ENCODE peak calls at places on chromosomes 16 and 17, in six cellular contexts. One of them, this sample, is unnamed.

GRCh38 chr17:33732116-33732515 is 439.0 kb upstream of the ASIC2 start:
- DNase-seq in NCI-H460: peak
- DNase-seq in naive thymus-derived CD8-positive, alpha-beta T cell: no peak
- DNase-seq in activated CD8-positive, alpha-beta T cell treated with anti-CD3 and anti-CD28 coated beads for 36 hours: no peak
- DNase-seq in activated T-cell treated with anti-CD3 and anti-CD28 coated beads, Interleukin-2, amount 50 U/mL, for 24 hours: no peak
- DNase-seq in NCI-H345: no peak
- DNase-seq in this sample: peak

GRCh38 chr16:30184430-30185140 is 1.2 kb downstream of the CORO1A start:
- DNase-seq in NCI-H460: no peak
- DNase-seq in naive thymus-derived CD8-positive, alpha-beta T cell: peak
- DNase-seq in activated CD8-positive, alpha-beta T cell treated with anti-CD3 and anti-CD28 coated beads for 36 hours: peak
- DNase-seq in NCI-H345: peak
- DNase-seq in activated T-cell treated with anti-CD3 and anti-CD28 coated beads, Interleukin-2, amount 50 U/mL, for 24 hours: peak
- DNase-seq in this sample: peak

GRCh38 chr17:81239714-81240555 is 817 bp downstream of the NDUFAF8 start:
- DNase-seq in activated T-cell treated with anti-CD3 and anti-CD28 coated beads, Interleukin-2, amount 50 U/mL, for 24 hours: peak
- DNase-seq in naive thymus-derived CD8-positive, alpha-beta T cell: peak
- DNase-seq in activated CD8-positive, alpha-beta T cell treated with anti-CD3 and anti-CD28 coated beads for 36 hours: peak
- DNase-seq in NCI-H460: no peak
- DNase-seq in NCI-H345: no peak
- DNase-seq in this sample: no peak

GRCh38 chr17:81280571-81280970 is 14.5 kb downstream of the SLC38A10 start:
- DNase-seq in activated CD8-positive, alpha-beta T cell treated with anti-CD3 and anti-CD28 coated beads for 36 hours: no peak
- DNase-seq in naive thymus-derived CD8-positive, alpha-beta T cell: no peak
- DNase-seq in NCI-H345: no peak
- DNase-seq in NCI-H460: no peak
- DNase-seq in activated T-cell treated with anti-CD3 and anti-CD28 coated beads, Interleukin-2, amount 50 U/mL, for 24 hours: no peak
- DNase-seq in this sample: no peak

GRCh38 chr17:75602644-75603043 is 15.0 kb downstream of the MYO15B start:
- DNase-seq in activated T-cell treated with anti-CD3 and anti-CD28 coated beads, Interleukin-2, amount 50 U/mL, for 24 hours: no peak
- DNase-seq in NCI-H460: no peak
- DNase-seq in NCI-H345: no peak
- DNase-seq in naive thymus-derived CD8-positive, alpha-beta T cell: no peak
- DNase-seq in activated CD8-positive, alpha-beta T cell treated with anti-CD3 and anti-CD28 coated beads for 36 hours: no peak
- DNase-seq in this sample: no peak

GRCh38 chr17:79027925-79028491 is 4.0 kb downstream of the C1QTNF1 start:
- DNase-seq in NCI-H460: no peak
- DNase-seq in activated CD8-positive, alpha-beta T cell treated with anti-CD3 and anti-CD28 coated beads for 36 hours: no peak
- DNase-seq in activated T-cell treated with anti-CD3 and anti-CD28 coated beads, Interleukin-2, amount 50 U/mL, for 24 hours: peak
- DNase-seq in NCI-H345: no peak
- DNase-seq in naive thymus-derived CD8-positive, alpha-beta T cell: no peak
- DNase-seq in this sample: no peak

GRCh38 chr17:36674278-36674650 is 72.9 kb downstream of the MRM1 start:
- DNase-seq in naive thymus-derived CD8-positive, alpha-beta T cell: peak
- DNase-seq in NCI-H345: no peak
- DNase-seq in activated CD8-positive, alpha-beta T cell treated with anti-CD3 and anti-CD28 coated beads for 36 hours: peak
- DNase-seq in activated T-cell treated with anti-CD3 and anti-CD28 coated beads, Interleukin-2, amount 50 U/mL, for 24 hours: peak
- DNase-seq in NCI-H460: no peak
- DNase-seq in this sample: no peak

GRCh38 chr17:30296499-30297038 is 4.8 kb upstream of the BLMH start:
- DNase-seq in activated CD8-positive, alpha-beta T cell treated with anti-CD3 and anti-CD28 coated beads for 36 hours: no peak
- DNase-seq in naive thymus-derived CD8-positive, alpha-beta T cell: no peak
- DNase-seq in activated T-cell treated with anti-CD3 and anti-CD28 coated beads, Interleukin-2, amount 50 U/mL, for 24 hours: no peak
- DNase-seq in NCI-H460: no peak
- DNase-seq in NCI-H345: no peak
- DNase-seq in this sample: no peak

GRCh38 chr17:65434251-65434650 is 127.2 kb downstream of the AXIN2 start:
- DNase-seq in naive thymus-derived CD8-positive, alpha-beta T cell: no peak
- DNase-seq in activated T-cell treated with anti-CD3 and anti-CD28 coated beads, Interleukin-2, amount 50 U/mL, for 24 hours: no peak
- DNase-seq in NCI-H345: no peak
- DNase-seq in NCI-H460: no peak
- DNase-seq in activated CD8-positive, alpha-beta T cell treated with anti-CD3 and anti-CD28 coated beads for 36 hours: no peak
- DNase-seq in this sample: peak

GRCh38 chr16:262121-262745 is 13.5 kb downstream of the RGS11 start:
- DNase-seq in activated CD8-positive, alpha-beta T cell treated with anti-CD3 and anti-CD28 coated beads for 36 hours: no peak
- DNase-seq in activated T-cell treated with anti-CD3 and anti-CD28 coated beads, Interleukin-2, amount 50 U/mL, for 24 hours: no peak
- DNase-seq in NCI-H345: no peak
- DNase-seq in NCI-H460: no peak
- DNase-seq in naive thymus-derived CD8-positive, alpha-beta T cell: no peak
- DNase-seq in this sample: no peak

GRCh38 chr16:49749816-49750215 is 106.1 kb downstream of the ZNF423 start:
- DNase-seq in activated CD8-positive, alpha-beta T cell treated with anti-CD3 and anti-CD28 coated beads for 36 hours: no peak
- DNase-seq in activated T-cell treated with anti-CD3 and anti-CD28 coated beads, Interleukin-2, amount 50 U/mL, for 24 hours: no peak
- DNase-seq in NCI-H345: no peak
- DNase-seq in naive thymus-derived CD8-positive, alpha-beta T cell: no peak
- DNase-seq in NCI-H460: no peak
- DNase-seq in this sample: no peak

GRCh38 chr17:74445156-74445555 is 13.3 kb downstream of the GPRC5C start:
- DNase-seq in NCI-H460: no peak
- DNase-seq in naive thymus-derived CD8-positive, alpha-beta T cell: no peak
- DNase-seq in activated CD8-positive, alpha-beta T cell treated with anti-CD3 and anti-CD28 coated beads for 36 hours: no peak
- DNase-seq in NCI-H345: no peak
- DNase-seq in activated T-cell treated with anti-CD3 and anti-CD28 coated beads, Interleukin-2, amount 50 U/mL, for 24 hours: no peak
- DNase-seq in this sample: no peak

GRCh38 chr16:457732-458400 is 32.4 kb downstream of the RAB11FIP3 start:
- DNase-seq in NCI-H460: no peak
- DNase-seq in naive thymus-derived CD8-positive, alpha-beta T cell: no peak
- DNase-seq in activated T-cell treated with anti-CD3 and anti-CD28 coated beads, Interleukin-2, amount 50 U/mL, for 24 hours: no peak
- DNase-seq in NCI-H345: no peak
- DNase-seq in activated CD8-positive, alpha-beta T cell treated with anti-CD3 and anti-CD28 coated beads for 36 hours: no peak
- DNase-seq in this sample: peak

GRCh38 chr16:87747626-87748025 is 18.2 kb downstream of the KLHDC4 start:
- DNase-seq in naive thymus-derived CD8-positive, alpha-beta T cell: no peak
- DNase-seq in activated CD8-positive, alpha-beta T cell treated with anti-CD3 and anti-CD28 coated beads for 36 hours: no peak
- DNase-seq in activated T-cell treated with anti-CD3 and anti-CD28 coated beads, Interleukin-2, amount 50 U/mL, for 24 hours: no peak
- DNase-seq in NCI-H460: no peak
- DNase-seq in NCI-H345: no peak
- DNase-seq in this sample: no peak

GRCh38 chr16:67663877-67664222 is 2.7 kb downstream of the ENKD1 start:
- DNase-seq in NCI-H345: no peak
- DNase-seq in activated T-cell treated with anti-CD3 and anti-CD28 coated beads, Interleukin-2, amount 50 U/mL, for 24 hours: no peak
- DNase-seq in NCI-H460: no peak
- DNase-seq in naive thymus-derived CD8-positive, alpha-beta T cell: no peak
- DNase-seq in activated CD8-positive, alpha-beta T cell treated with anti-CD3 and anti-CD28 coated beads for 36 hours: no peak
- DNase-seq in this sample: no peak

GRCh38 chr17:40415390-40415789 is 2.3 kb downstream of the TOP2A start:
- DNase-seq in NCI-H460: peak
- DNase-seq in activated T-cell treated with anti-CD3 and anti-CD28 coated beads, Interleukin-2, amount 50 U/mL, for 24 hours: no peak
- DNase-seq in naive thymus-derived CD8-positive, alpha-beta T cell: no peak
- DNase-seq in activated CD8-positive, alpha-beta T cell treated with anti-CD3 and anti-CD28 coated beads for 36 hours: no peak
- DNase-seq in NCI-H345: peak
- DNase-seq in this sample: peak

GRCh38 chr16:54361813-54362212 is 75.2 kb upstream of the IRX3 start:
- DNase-seq in NCI-H345: no peak
- DNase-seq in NCI-H460: no peak
- DNase-seq in naive thymus-derived CD8-positive, alpha-beta T cell: no peak
- DNase-seq in activated CD8-positive, alpha-beta T cell treated with anti-CD3 and anti-CD28 coated beads for 36 hours: no peak
- DNase-seq in activated T-cell treated with anti-CD3 and anti-CD28 coated beads, Interleukin-2, amount 50 U/mL, for 24 hours: no peak
- DNase-seq in this sample: peak

GRCh38 chr16:89917773-89918452 is 749 bp upstream of the MC1R start:
- DNase-seq in NCI-H345: peak
- DNase-seq in activated CD8-positive, alpha-beta T cell treated with anti-CD3 and anti-CD28 coated beads for 36 hours: peak
- DNase-seq in NCI-H460: peak
- DNase-seq in naive thymus-derived CD8-positive, alpha-beta T cell: peak
- DNase-seq in activated T-cell treated with anti-CD3 and anti-CD28 coated beads, Interleukin-2, amount 50 U/mL, for 24 hours: peak
- DNase-seq in this sample: peak

GRCh38 chr16:16120382-16121184 is 102.7 kb downstream of the ABCC6 start:
- DNase-seq in NCI-H345: peak
- DNase-seq in naive thymus-derived CD8-positive, alpha-beta T cell: no peak
- DNase-seq in NCI-H460: no peak
- DNase-seq in activated CD8-positive, alpha-beta T cell treated with anti-CD3 and anti-CD28 coated beads for 36 hours: no peak
- DNase-seq in activated T-cell treated with anti-CD3 and anti-CD28 coated beads, Interleukin-2, amount 50 U/mL, for 24 hours: no peak
- DNase-seq in this sample: peak

This sample was measured in left kidney.